ENCODE peak calls at places on chromosomes 12 and 14, in ten cellular contexts. G is neural crest cell, L is cardiac fibroblast, E is adrenal gland, S is HFF-Myc, N is GM10248, P is nephron progenitor cell, T is right atrium auricular region, B is Calu3, M is sigmoid colon. O is an unnamed sample.

GRCh38 chr14:95872777-95873176 is 3.9 kb upstream of the TUNAR start:
- DNase-seq in T (no peak), E (no peak), L (no peak), G (no peak), M (no peak), S (no peak), B (no peak), P (no peak), N (no peak), O (no peak)

GRCh38 chr12:25889185-25889584 is 69.3 kb upstream of the RASSF8 start:
- DNase-seq in E (no peak), M (no peak), B (no peak), S (no peak), N (no peak), L (no peak), G (no peak), T (no peak), P (no peak), O (no peak)

GRCh38 chr12:42588981-42589464 is 523 bp downstream of the PRICKLE1 start:
- DNase-seq in B (peak), T (no peak), L (peak), E (no peak), S (no peak), M (peak), G (peak), N (peak), P (peak), O (peak)

GRCh38 chr12:100579844-100580243 is 6.4 kb downstream of the GAS2L3 start:
- DNase-seq in T (no peak), E (no peak), M (no peak), L (no peak), B (no peak), N (no peak), P (no peak), S (no peak), G (no peak), O (no peak)

GRCh38 chr12:68919581-68920239 is 13.3 kb downstream of the CPM start:
- DNase-seq in L (no peak), E (no peak), N (no peak), M (no peak), P (no peak), B (no peak), G (no peak), S (no peak), T (no peak), O (no peak)

GRCh38 chr14:65229431-65230286 is 127.3 kb upstream of the MAX start:
- DNase-seq in B (peak), N (peak), L (peak), E (peak), M (no peak), T (no peak), S (no peak), G (peak), P (peak), O (peak)

GRCh38 chr12:96698521-96698920 is 208.5 kb upstream of the NEDD1 start:
- DNase-seq in N (no peak), T (no peak), G (no peak), E (no peak), S (no peak), B (no peak), P (no peak), M (no peak), L (no peak), O (no peak)

GRCh38 chr12:77835982-77836381 is 5.3 kb downstream of the NAV3 start:
- DNase-seq in G (no peak), B (no peak), M (no peak), L (no peak), N (no peak), E (no peak), P (no peak), S (no peak), T (no peak), O (no peak)

GRCh38 chr14:77543637-77544334 is 45.2 kb upstream of the ISM2 start:
- DNase-seq in P (no peak), E (no peak), N (no peak), S (no peak), B (no peak), M (no peak), L (no peak), G (no peak), T (no peak), O (no peak)

GRCh38 chr12:4441355-4442330 is 4.0 kb downstream of the FGF6 start:
- DNase-seq in T (no peak), S (no peak), B (no peak), M (peak), G (no peak), N (no peak), L (no peak), P (peak), E (no peak), O (no peak)

GRCh38 chr14:104293851-104294627 is 155.7 kb downstream of the KIF26A start:
- DNase-seq in B (no peak), L (no peak), E (peak), N (no peak), G (no peak), P (no peak), S (no peak), M (peak), T (no peak), O (no peak)

GRCh38 chr12:47935196-47935595 is 28.2 kb upstream of the TMEM106C start:
- DNase-seq in E (peak), M (peak), B (no peak), S (peak), T (no peak), G (no peak), N (no peak), P (no peak), L (peak), O (no peak)

GRCh38 chr14:69363055-69363454 is 35.0 kb downstream of the ERH start:
- DNase-seq in L (peak), N (no peak), M (no peak), E (peak), G (peak), B (no peak), S (no peak), P (peak), T (no peak), O (no peak)

GRCh38 chr14:101113835-101114725 is 210.6 kb upstream of the RTL1 start:
- DNase-seq in P (no peak), N (no peak), S (no peak), E (peak), G (no peak), B (no peak), T (peak), M (peak), L (no peak), O (peak)

GRCh38 chr12:2248901-2249381 is 196.2 kb downstream of the CACNA1C start:
- DNase-seq in L (peak), P (no peak), G (no peak), S (no peak), N (peak), E (no peak), T (no peak), M (no peak), B (no peak), O (no peak)

GRCh38 chr14:70698288-70698687 is 56.6 kb downstream of the TTC9 start:
- DNase-seq in S (no peak), T (peak), L (peak), P (no peak), E (no peak), G (no peak), M (no peak), N (no peak), B (peak), O (no peak)

GRCh38 chr12:42609605-42610004 is 20.1 kb upstream of the PRICKLE1 start:
- DNase-seq in T (no peak), G (no peak), L (peak), S (no peak), E (no peak), P (no peak), N (no peak), M (no peak), B (peak), O (no peak)

GRCh38 chr12:21502164-21502496 is 541 bp downstream of the GOLT1B start:
- DNase-seq in L (peak), T (no peak), B (peak), G (no peak), M (peak), S (no peak), P (no peak), N (peak), E (peak), O (no peak)

GRCh38 chr12:101582937-101583336 is 11.8 kb upstream of the MYBPC1 start:
- DNase-seq in M (no peak), N (no peak), G (no peak), P (no peak), E (no peak), T (no peak), L (no peak), S (no peak), B (no peak), O (no peak)

GRCh38 chr14:36521598-36522345 is 1.7 kb upstream of the NKX2-1 start:
- DNase-seq in N (peak), S (no peak), T (no peak), E (no peak), L (no peak), B (no peak), P (peak), G (no peak), M (no peak), O (no peak)

GRCh38 chr12:223751-224240 is 9.8 kb upstream of the SLC6A12 start:
- DNase-seq in P (no peak), T (no peak), M (no peak), S (no peak), L (no peak), B (no peak), E (no peak), G (no peak), N (no peak), O (no peak)

DNA sequence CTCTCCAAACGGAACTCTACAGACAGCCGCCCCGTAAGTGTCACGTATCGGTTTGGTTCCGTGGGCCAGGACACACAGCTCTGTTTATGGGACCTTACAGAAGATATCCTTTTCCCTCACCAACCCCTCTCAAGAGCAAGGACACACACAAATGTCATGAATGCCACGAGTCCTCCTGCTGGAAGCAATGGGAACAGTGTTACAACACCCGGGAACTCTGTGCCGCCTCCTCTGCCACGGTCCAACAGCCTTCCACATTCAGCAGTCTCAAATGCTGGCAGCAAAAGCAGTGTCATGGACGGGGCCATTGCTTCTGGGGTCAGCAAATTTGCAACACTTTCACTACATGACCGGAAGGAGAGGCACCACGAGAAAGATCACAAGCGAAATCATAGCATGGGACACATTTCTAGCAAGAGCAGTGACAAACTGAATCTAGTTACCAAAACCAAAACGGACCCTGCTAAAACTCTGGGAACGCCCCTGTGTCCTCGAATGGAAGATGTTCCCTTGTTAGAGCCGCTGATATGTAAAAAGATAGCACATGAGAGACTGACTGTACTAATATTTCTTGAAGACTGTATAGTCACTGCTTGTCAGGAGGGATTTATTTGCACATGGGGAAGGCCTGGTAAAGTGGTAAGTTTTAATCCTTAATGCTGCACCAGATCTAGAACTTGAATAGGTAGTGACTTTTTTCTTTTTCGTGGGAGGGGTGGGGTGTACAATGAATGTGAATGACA is 69.7 kb downstream of the WDR20 start:
- DNase-seq in S (no peak), L (peak), N (no peak), M (peak), B (peak), E (peak), T (no peak), P (peak), G (no peak), O (no peak)
- TF ChIP-seq CTCF in S (peak), L (peak), N (no peak), M (no peak), B (no peak), E (peak), T (no peak), P (peak), G (peak), O (no peak)

GRCh38 chr14:60233251-60233650 is 15.8 kb upstream of the PPM1A start:
- DNase-seq in M (no peak), S (no peak), B (no peak), G (no peak), P (no peak), L (no peak), E (no peak), T (no peak), N (no peak), O (no peak)
- TF ChIP-seq CTCF in M (no peak), S (no peak), B (no peak), G (no peak), P (no peak), L (no peak), E (no peak), T (no peak), N (no peak), O (no peak)

GRCh38 chr14:94355191-94355794 is 32.2 kb upstream of the SERPINA6 start:
- DNase-seq in S (no peak), M (no peak), E (no peak), L (peak), P (peak), T (peak), N (peak), B (peak), G (peak), O (no peak)
- TF ChIP-seq CTCF in S (peak), M (no peak), E (no peak), L (peak), P (no peak), T (no peak), N (no peak), B (no peak), G (peak), O (no peak)

GRCh38 chr14:58298477-58298879 is at the start of gene ARID4A:
- DNase-seq in M (peak), T (no peak), P (peak), N (no peak), B (no peak), E (peak), G (peak), L (no peak), S (no peak), O (peak)

GRCh38 chr14:58298880-58299664 is 717 bp downstream of the ARID4A start:
- DNase-seq in B (peak), S (no peak), E (peak), T (no peak), G (peak), N (peak), L (no peak), P (peak), M (peak), O (no peak)

GRCh38 chr14:58296731-58297130 is 1.6 kb upstream of the ARID4A start:
- DNase-seq in P (no peak), T (no peak), E (no peak), M (no peak), G (no peak), L (peak), B (no peak), N (no peak), S (no peak), O (no peak)

GRCh38 chr14:58297412-58297761 is 968 bp upstream of the ARID4A start:
- DNase-seq in E (no peak), B (no peak), N (no peak), S (no peak), T (no peak), G (no peak), L (no peak), M (no peak), P (peak), O (no peak)

GRCh38 chr14:58297762-58298476 is 436 bp upstream of the ARID4A start:
- DNase-seq in L (peak), T (peak), E (peak), N (peak), B (peak), P (peak), M (peak), S (peak), G (peak), O (peak)
- TF ChIP-seq CTCF in L (no peak), T (no peak), E (no peak), N (no peak), B (no peak), P (no peak), M (no peak), S (no peak), G (no peak), O (no peak)

DNA sequence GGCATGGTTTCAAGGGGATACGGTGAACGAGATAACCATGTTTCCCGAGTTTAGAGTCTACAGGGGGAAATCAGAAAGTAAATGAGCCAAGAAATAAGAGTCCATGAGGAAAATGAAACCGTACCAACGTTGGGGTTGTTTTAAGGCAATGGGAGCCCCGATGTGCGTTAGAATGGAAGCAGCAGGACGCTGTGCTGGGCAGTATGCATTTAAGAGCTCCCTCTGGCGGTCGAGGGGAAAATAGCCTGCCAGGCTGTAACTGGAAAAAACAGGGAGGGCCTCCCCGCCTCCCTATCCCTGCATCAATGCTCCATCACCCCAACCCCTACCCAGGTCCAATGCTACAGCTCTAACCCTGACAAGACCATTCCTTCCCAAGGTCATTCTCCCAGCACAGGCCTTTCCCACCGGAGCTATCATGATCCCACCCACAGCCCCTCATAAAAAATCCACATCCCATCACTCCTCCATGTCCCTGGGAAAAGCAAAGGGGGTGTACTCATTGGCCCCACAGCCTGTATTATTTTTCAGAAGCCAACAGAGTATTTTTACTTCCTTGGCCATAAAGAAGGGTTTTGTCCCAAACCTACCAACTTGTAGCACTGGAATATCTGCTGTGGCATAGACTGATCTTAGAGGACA is 226.3 kb upstream of the NOS1 start:
- DNase-seq in T (no peak), S (no peak), G (peak), E (peak), B (peak), M (no peak), P (peak), L (peak), N (peak), O (peak)
- TF ChIP-seq CTCF in T (peak), S (peak), G (peak), E (peak), B (peak), M (peak), P (peak), L (peak), N (peak), O (peak)

GRCh38 chr14:55434805-55435174 is 5.6 kb downstream of the TBPL2 start:
- DNase-seq in T (no peak), G (no peak), L (no peak), B (no peak), N (no peak), S (no peak), E (no peak), P (no peak), M (no peak), O (no peak)

GRCh38 chr14:55438066-55438683 is 2.2 kb downstream of the TBPL2 start:
- DNase-seq in G (no peak), M (no peak), P (peak), B (peak), S (no peak), T (no peak), N (no peak), E (peak), L (peak), O (no peak)

GRCh38 chr14:55436530-55436929 is 3.9 kb downstream of the TBPL2 start:
- DNase-seq in S (no peak), G (no peak), P (no peak), M (no peak), E (no peak), B (no peak), L (no peak), N (no peak), T (no peak), O (no peak)

GRCh38 chr14:55441286-55441685 is 870 bp upstream of the TBPL2 start:
- DNase-seq in E (no peak), L (no peak), S (no peak), B (no peak), G (no peak), T (no peak), M (no peak), N (no peak), P (no peak), O (no peak)

GRCh38 chr14:55440385-55440784 is at the start of gene TBPL2:
- DNase-seq in G (no peak), M (no peak), P (peak), T (no peak), S (no peak), L (no peak), B (no peak), E (no peak), N (no peak), O (no peak)
- TF ChIP-seq CTCF in G (peak), M (no peak), P (no peak), T (no peak), S (no peak), L (peak), B (no peak), E (no peak), N (no peak), O (no peak)

GRCh38 chr14:72098202-72098601 is 166.0 kb downstream of the RGS6 start:
- DNase-seq in E (no peak), P (no peak), N (no peak), B (no peak), T (no peak), G (no peak), L (no peak), S (no peak), M (no peak), O (no peak)

GRCh38 chr14:72104011-72104613 is 171.9 kb downstream of the RGS6 start:
- DNase-seq in P (peak), S (no peak), M (no peak), G (peak), N (peak), E (peak), T (no peak), L (no peak), B (peak), O (peak)
- TF ChIP-seq CTCF in P (peak), S (peak), M (no peak), G (peak), N (peak), E (peak), T (peak), L (peak), B (peak), O (no peak)

DNA sequence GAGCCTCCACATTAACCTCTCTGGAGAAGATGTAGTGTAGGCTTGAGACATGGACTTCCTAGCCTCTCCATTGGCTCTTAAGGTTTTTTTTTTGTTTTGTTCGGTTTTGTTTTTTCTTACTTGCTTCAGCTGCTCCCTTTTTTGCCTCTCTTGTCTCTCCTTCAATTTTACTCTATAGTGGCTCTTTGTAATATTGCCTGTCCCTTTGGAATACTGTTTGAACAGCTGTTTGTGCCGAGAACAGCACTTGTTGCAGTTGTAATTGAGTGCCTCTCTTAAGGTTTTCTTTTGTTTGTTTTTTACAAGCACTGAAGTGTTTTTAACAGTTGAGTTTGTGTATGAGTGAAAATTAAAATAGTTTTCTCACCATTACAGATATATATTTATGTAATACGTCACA is 567.7 kb downstream of the LRFN5 start:
- DNase-seq in G (no peak), B (no peak), S (no peak), P (no peak), T (no peak), M (no peak), N (no peak), E (no peak), L (no peak), O (no peak)
- TF ChIP-seq CTCF in G (no peak), B (no peak), S (no peak), P (no peak), T (no peak), M (no peak), N (no peak), E (no peak), L (no peak), O (no peak)

DNA sequence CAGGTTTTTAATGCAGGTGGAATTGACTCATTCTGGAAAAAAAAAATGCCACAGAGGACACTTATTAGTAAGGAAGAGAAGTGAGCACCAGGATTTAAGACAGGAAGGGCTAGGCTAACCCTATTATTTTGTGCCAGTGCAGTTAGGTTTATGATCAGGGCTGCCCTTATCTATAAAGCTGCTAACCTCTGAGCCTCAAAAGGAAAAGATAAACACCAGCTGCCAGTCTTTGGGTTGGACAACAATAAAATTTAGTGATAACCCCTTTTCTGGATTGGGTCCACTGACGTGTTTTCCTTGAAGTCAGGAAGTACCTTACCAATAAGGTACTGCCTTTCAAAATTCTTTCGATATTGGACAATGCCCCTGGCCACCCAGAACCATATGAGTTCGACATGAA is 128.9 kb downstream of the NUBPL start:
- DNase-seq in N (no peak), G (no peak), S (no peak), E (no peak), P (no peak), B (no peak), L (no peak), T (no peak), M (no peak), O (no peak)
- TF ChIP-seq CTCF in N (no peak), G (no peak), S (no peak), E (no peak), P (no peak), B (no peak), L (no peak), T (no peak), M (no peak), O (no peak)

GRCh38 chr14:42911642-42912041 is 1305.0 kb downstream of the LRFN5 start:
- DNase-seq in L (no peak), P (no peak), S (no peak), T (no peak), G (no peak), M (no peak), N (no peak), B (no peak), E (no peak), O (no peak)
- TF ChIP-seq CTCF in L (no peak), P (no peak), S (no peak), T (no peak), G (peak), M (no peak), N (no peak), B (no peak), E (no peak), O (no peak)

O was measured in mesothelial cell of epicardium.